ENCODE peak calls at places on chromosomes 6 and 20, in four cellular contexts. One of them, this sample, is unnamed.

GRCh38 chr6:97186416-97186999 is 96.5 kb downstream of the MMS22L start:
- DNase-seq in GM13977: peak
- DNase-seq in PC-3: peak
- DNase-seq in NCI-H2029 treated with DMSO at 0.1 percent for 48 hours: peak
- DNase-seq in this sample: peak

GRCh38 chr6:121344539-121344938 is 10.3 kb upstream of the TBC1D32 start:
- DNase-seq in GM13977: no peak
- DNase-seq in PC-3: no peak
- DNase-seq in NCI-H2029 treated with DMSO at 0.1 percent for 48 hours: no peak
- DNase-seq in this sample: no peak

GRCh38 chr6:133286765-133287164 is 45.6 kb downstream of the EYA4 start:
- DNase-seq in GM13977: peak
- DNase-seq in PC-3: peak
- DNase-seq in NCI-H2029 treated with DMSO at 0.1 percent for 48 hours: no peak
- DNase-seq in this sample: no peak

GRCh38 chr20:41174373-41174772 is 37.0 kb downstream of the PLCG1 start:
- DNase-seq in GM13977: no peak
- DNase-seq in PC-3: no peak
- DNase-seq in NCI-H2029 treated with DMSO at 0.1 percent for 48 hours: no peak
- DNase-seq in this sample: no peak

GRCh38 chr20:17667445-17667844 is 14.6 kb downstream of the RRBP1 start:
- DNase-seq in GM13977: no peak
- DNase-seq in PC-3: no peak
- DNase-seq in NCI-H2029 treated with DMSO at 0.1 percent for 48 hours: no peak
- DNase-seq in this sample: no peak

GRCh38 chr6:147434508-147434907 is 74.0 kb upstream of the SAMD5 start:
- DNase-seq in GM13977: no peak
- DNase-seq in PC-3: no peak
- DNase-seq in NCI-H2029 treated with DMSO at 0.1 percent for 48 hours: no peak
- DNase-seq in this sample: no peak

GRCh38 chr6:110656492-110656891 is 158.8 kb downstream of the CDK19 start:
- DNase-seq in GM13977: no peak
- DNase-seq in PC-3: peak
- DNase-seq in NCI-H2029 treated with DMSO at 0.1 percent for 48 hours: no peak
- DNase-seq in this sample: no peak

GRCh38 chr20:58867211-58867610 is 14.7 kb downstream of the GNAS start:
- DNase-seq in GM13977: no peak
- DNase-seq in PC-3: no peak
- DNase-seq in NCI-H2029 treated with DMSO at 0.1 percent for 48 hours: no peak
- DNase-seq in this sample: no peak

GRCh38 chr20:46022411-46023147 is 6.4 kb upstream of the SLC12A5 start:
- DNase-seq in GM13977: peak
- DNase-seq in PC-3: peak
- DNase-seq in NCI-H2029 treated with DMSO at 0.1 percent for 48 hours: peak
- DNase-seq in this sample: peak

GRCh38 chr20:2289475-2289874 is 6.3 kb upstream of the TGM3 start:
- DNase-seq in GM13977: no peak
- DNase-seq in PC-3: no peak
- DNase-seq in NCI-H2029 treated with DMSO at 0.1 percent for 48 hours: peak
- DNase-seq in this sample: no peak

GRCh38 chr6:125802943-125803377 is 12.2 kb downstream of the NCOA7 start:
- DNase-seq in GM13977: no peak
- DNase-seq in PC-3: peak
- DNase-seq in NCI-H2029 treated with DMSO at 0.1 percent for 48 hours: no peak
- DNase-seq in this sample: no peak

GRCh38 chr6:15561447-15562199 is 101.2 kb downstream of the DTNBP1 start:
- DNase-seq in GM13977: no peak
- DNase-seq in PC-3: no peak
- DNase-seq in NCI-H2029 treated with DMSO at 0.1 percent for 48 hours: no peak
- DNase-seq in this sample: no peak

GRCh38 chr6:45647341-45648138 is 269.8 kb upstream of the SUPT3H start:
- DNase-seq in GM13977: no peak
- DNase-seq in PC-3: peak
- DNase-seq in NCI-H2029 treated with DMSO at 0.1 percent for 48 hours: no peak
- DNase-seq in this sample: no peak

GRCh38 chr6:170506446-170506845 is 46.7 kb downstream of the PSMB1 start:
- DNase-seq in GM13977: no peak
- DNase-seq in PC-3: no peak
- DNase-seq in NCI-H2029 treated with DMSO at 0.1 percent for 48 hours: no peak
- DNase-seq in this sample: no peak

GRCh38 chr20:58131581-58132142 is 96.8 kb downstream of the ANKRD60 start:
- DNase-seq in GM13977: no peak
- DNase-seq in PC-3: peak
- DNase-seq in NCI-H2029 treated with DMSO at 0.1 percent for 48 hours: peak
- DNase-seq in this sample: no peak

GRCh38 chr20:61951695-61952533 is 113.8 kb downstream of the TAF4 start:
- DNase-seq in GM13977: no peak
- DNase-seq in PC-3: no peak
- DNase-seq in NCI-H2029 treated with DMSO at 0.1 percent for 48 hours: no peak
- DNase-seq in this sample: no peak

This sample was measured in SK-N-SH.